ENCODE peak calls at places on chromosome 18, in nine cellular contexts. U, E, B, C, V, Y, G, Z and M are unnamed samples.
A peak's percentile ranks its signal among the peaks of the same experiment; 100 is the strongest.

GRCh38 chr18:42114310-42114943 is 159.4 kb downstream of the PIK3C3 start:
- DNase-seq in E (peak; percentile 94), C (peak; percentile 87), Y (peak; percentile 75), U (peak; percentile 68), B (peak; percentile 38), G (peak; percentile 86), V (peak; percentile 89), Z (no peak), M (peak; percentile 46)

GRCh38 chr18:42068030-42068429 is 113.0 kb downstream of the PIK3C3 start:
- DNase-seq in U (no peak), V (no peak), G (no peak), Z (no peak), Y (no peak), C (no peak), B (no peak), E (no peak), M (no peak)

GRCh38 chr18:8260319-8260718 is 348.9 kb upstream of the RAB12 start:
- DNase-seq in Y (peak; percentile 11), C (no peak), Z (peak; percentile 54), V (no peak), U (no peak), G (peak; percentile 13), B (no peak), E (no peak), M (no peak)

GRCh38 chr18:3177902-3178687 is 41.7 kb downstream of the MYOM1 start:
- DNase-seq in Y (peak; percentile 19), C (peak; percentile 16), E (peak; percentile 88), V (no peak), G (no peak), U (peak; percentile 65), Z (no peak), B (no peak), M (peak; percentile 90)

GRCh38 chr18:76494181-76494540 is 881 bp downstream of the ZNF516 start:
- DNase-seq in U (no peak), G (peak; percentile 67), C (peak; percentile 48), B (no peak), E (no peak), V (peak; percentile 79), Z (no peak), Y (peak; percentile 43), M (peak; percentile 37)

GRCh38 chr18:31819106-31819924 is 58.6 kb upstream of the SLC25A52 start:
- DNase-seq in U (peak; percentile 50), C (peak; percentile 65), E (peak; percentile 84), Z (peak; percentile 42), V (peak; percentile 70), Y (peak; percentile 52), G (peak; percentile 69), B (peak; percentile 39), M (peak; percentile 50)

GRCh38 chr18:36769172-36769571 is 59.6 kb downstream of the TPGS2 start:
- DNase-seq in G (peak; percentile 46), U (no peak), Y (peak; percentile 59), B (no peak), Z (no peak), E (no peak), V (no peak), C (no peak), M (no peak)

GRCh38 chr18:50558948-50559749 is 738 bp upstream of the MAPK4 start:
- DNase-seq in G (no peak), U (no peak), C (no peak), V (peak; percentile 4), Z (no peak), Y (no peak), E (no peak), B (no peak), M (no peak)

GRCh38 chr18:31489311-31489710 is 8.7 kb upstream of the DSG2 start:
- DNase-seq in Y (no peak), C (no peak), B (no peak), Z (peak; percentile 64), E (no peak), G (no peak), U (no peak), V (no peak), M (no peak)

GRCh38 chr18:40821596-40822243 is 1133.3 kb upstream of the PIK3C3 start:
- DNase-seq in G (no peak), E (no peak), Y (no peak), C (no peak), V (no peak), U (no peak), Z (no peak), B (no peak), M (no peak)

GRCh38 chr18:74513149-74513882 is 17.2 kb downstream of the CNDP2 start:
- DNase-seq in C (no peak), E (no peak), B (no peak), V (no peak), Z (no peak), Y (no peak), U (no peak), G (no peak), M (no peak)

GRCh38 chr18:903703-904102 is 968 bp upstream of the ADCYAP1 start:
- DNase-seq in C (peak; percentile 42), Y (peak; percentile 10), V (peak; percentile 86), U (no peak), Z (no peak), B (no peak), E (no peak), G (peak; percentile 48), M (no peak)

DNA sequence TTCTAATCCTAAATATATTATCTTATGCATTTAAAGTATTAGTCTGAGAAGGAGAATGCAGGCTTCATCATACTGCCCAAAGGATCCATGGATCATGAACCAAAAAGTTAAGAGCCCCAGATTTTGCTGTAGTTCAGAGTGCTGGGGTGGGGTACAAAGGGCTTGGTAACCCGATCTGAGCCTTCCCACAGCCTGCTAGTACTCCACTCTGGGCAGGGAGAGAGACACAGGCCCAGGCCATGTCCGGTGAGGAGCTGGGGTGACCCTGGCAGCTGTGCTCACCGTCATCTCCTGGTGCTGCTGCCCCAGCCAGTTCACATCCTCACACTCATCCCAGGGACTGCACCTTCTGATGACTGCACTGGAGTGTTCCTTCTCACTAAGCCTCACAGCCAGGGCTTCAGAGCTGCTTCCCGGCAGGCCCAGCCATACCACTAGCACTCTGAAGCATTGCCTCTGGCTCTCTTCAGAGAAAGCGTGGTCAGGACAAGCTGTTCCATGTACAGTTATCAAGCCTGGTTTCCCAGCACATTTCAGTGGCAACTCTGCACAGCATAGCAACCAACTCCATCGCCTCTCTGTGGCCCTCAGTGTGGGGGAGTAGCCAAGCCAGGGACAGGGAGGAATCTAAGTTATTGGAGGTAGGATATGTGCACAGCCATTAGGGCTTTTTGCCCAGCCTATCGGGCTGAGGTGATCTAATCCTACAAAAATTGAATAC is 189.0 kb upstream of the CTAGE1 start:
- DNase-seq in E (no peak), Y (peak; percentile 54), V (peak; percentile 33), G (no peak), C (no peak), B (no peak), U (no peak), Z (no peak), M (no peak)
- H2AFZ ChIP-seq in E (no peak overlapping the region), Y (peak overlapping the region; percentile 47), V (peak overlapping the region; percentile 86), G (no peak overlapping the region), C (no peak overlapping the region), B (no peak overlapping the region), U (no peak overlapping the region), Z (no peak overlapping the region), M (no peak overlapping the region)

DNA sequence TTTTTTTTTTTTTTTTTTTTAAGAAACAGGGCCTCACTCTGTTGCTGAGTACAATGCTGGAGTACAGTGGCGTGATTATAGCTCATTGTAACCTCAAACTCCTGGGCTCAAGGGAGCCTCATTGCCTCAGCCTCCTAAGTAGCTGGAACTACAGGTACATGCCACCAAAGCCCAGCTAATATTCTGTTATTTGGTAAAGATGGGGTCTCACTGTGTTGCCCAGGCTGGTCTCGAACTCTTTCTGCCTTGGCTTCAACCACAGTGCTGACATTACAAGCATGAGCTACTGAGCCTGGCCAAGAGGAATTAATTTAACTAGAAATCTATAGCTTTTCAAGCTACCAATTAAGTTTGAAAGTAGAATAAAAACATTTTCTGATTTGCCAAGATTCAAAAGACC is 27.8 kb downstream of the DYM start:
- DNase-seq in B (no peak), G (no peak), Y (no peak), Z (no peak), C (no peak), V (no peak), U (no peak), E (no peak), M (no peak)
- H3K9me3 ChIP-seq in B (no peaks in the 10 kb centered on the region), G (no peaks in the 10 kb centered on the region), Y (no peaks in the 10 kb centered on the region), Z (no peaks in the 10 kb centered on the region), C (no peaks in the 10 kb centered on the region), V (no peaks in the 10 kb centered on the region), U (no peaks in the 10 kb centered on the region), E (no peaks in the 10 kb centered on the region), M (no peaks in the 10 kb centered on the region)

DNA sequence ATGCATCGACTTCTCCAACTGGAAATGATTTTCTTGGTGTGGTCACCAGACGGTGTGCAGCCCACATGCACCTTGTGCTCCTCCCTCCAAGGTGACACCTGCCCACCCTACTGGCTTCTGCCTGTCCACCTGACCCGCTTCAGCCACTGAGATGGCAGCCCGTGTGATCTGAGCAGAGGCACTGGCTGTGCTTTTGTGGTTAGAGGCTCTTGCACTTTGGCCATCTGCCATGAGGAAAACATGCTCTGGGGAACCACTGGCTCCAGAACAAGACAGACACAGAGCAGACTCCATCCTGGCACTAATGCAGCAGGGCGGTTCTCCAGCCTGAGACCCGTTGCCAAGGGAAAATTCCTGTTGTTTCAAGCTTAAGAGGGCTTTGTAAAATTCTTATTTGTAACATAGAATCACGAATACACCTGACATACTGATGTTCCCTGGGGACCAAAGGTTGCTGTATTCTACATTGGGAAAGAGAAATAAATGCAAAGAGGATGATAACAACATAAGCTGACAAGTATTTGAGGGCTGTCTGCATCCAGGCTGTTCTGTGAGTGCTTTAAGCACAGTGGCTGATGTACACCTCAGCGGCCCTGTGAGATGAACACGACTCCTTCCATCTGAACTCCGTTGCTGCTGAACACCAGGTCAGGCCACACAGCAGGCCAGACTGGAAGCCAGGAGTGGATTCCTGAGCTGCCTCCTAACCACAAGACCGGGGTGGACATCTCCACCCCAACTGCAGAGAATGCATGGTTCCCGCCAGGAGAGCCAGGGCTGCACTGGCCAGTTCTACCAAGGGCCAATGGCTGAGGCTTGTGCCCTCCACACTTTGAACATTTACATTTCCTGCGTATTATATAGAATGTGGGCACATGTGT is 820.4 kb downstream of the GALR1 start:
- DNase-seq in B (no peak), Y (no peak), E (no peak), Z (no peak), G (no peak), U (no peak), C (no peak), V (no peak), M (no peak)
- H3K4me3 ChIP-seq in B (no peak overlapping the region), Y (no peak overlapping the region), E (no peak overlapping the region), Z (no peak overlapping the region), G (no peak overlapping the region), U (no peak overlapping the region), C (no peak overlapping the region), V (no peak overlapping the region), M (no peak overlapping the region)

GRCh38 chr18:6741786-6742185 is 12.3 kb downstream of the ARHGAP28 start:
- DNase-seq in B (no peak), C (no peak), V (no peak), U (no peak), E (no peak), Y (no peak), Z (no peak), G (no peak), M (no peak)
- H2AFZ ChIP-seq in B (no peak overlapping the region), C (no peak overlapping the region), V (no peak overlapping the region), U (no peak overlapping the region), E (no peak overlapping the region), Y (no peak overlapping the region), Z (no peak overlapping the region), G (no peak overlapping the region), M (no peak overlapping the region)

GRCh38 chr18:54261894-54262293 is 7.4 kb upstream of the POLI start:
- DNase-seq in V (no peak), E (no peak), B (no peak), G (no peak), Y (no peak), C (no peak), U (peak; percentile 37), Z (no peak), M (peak; percentile 39)
- H3K9me3 ChIP-seq in V (no peaks in the 10 kb centered on the region), E (no peaks in the 10 kb centered on the region), B (no peaks in the 10 kb centered on the region), G (no peaks in the 10 kb centered on the region), Y (no peaks in the 10 kb centered on the region), C (no peaks in the 10 kb centered on the region), U (no peaks in the 10 kb centered on the region), Z (no peaks in the 10 kb centered on the region), M (no peaks in the 10 kb centered on the region)

GRCh38 chr18:58186258-58186948 is 142.4 kb downstream of the NEDD4L start:
- DNase-seq in Y (peak; percentile 91), V (no peak), Z (peak; percentile 96), C (peak; percentile 52), E (no peak), U (no peak), G (peak; percentile 72), B (no peak), M (no peak)
- H3K4me3 ChIP-seq in Y (no peak overlapping the region), V (no peak overlapping the region), Z (peak overlapping the region; percentile 32), C (no peak overlapping the region), E (no peak overlapping the region), U (no peak overlapping the region), G (no peak overlapping the region), B (no peak overlapping the region), M (no peak overlapping the region)